ENCODE peak calls at places on chromosome 22, in nine cellular contexts. G is fibroblast of pulmonary artery, U is omental fat pad, D is transverse colon, W is body of pancreas, T is NB4, S is choroid plexus epithelial cell, Q is GM10248, N is H1. A is an unnamed sample.
A peak's percentile ranks its signal among the peaks of the same experiment; 100 is the strongest.

GRCh38 chr22:38729946-38730345 is 24.2 kb downstream of the GTPBP1 start:
- DNase-seq in G (no peak), U (no peak), D (no peak), W (no peak), T (no peak), S (no peak), Q (no peak), N (no peak), A (no peak)

GRCh38 chr22:32723632-32724031 is 77.9 kb upstream of the TIMP3 start:
- DNase-seq in G (peak; percentile 86), U (no peak), D (peak; percentile 59), W (peak; percentile 70), T (peak; percentile 96), S (peak; percentile 95), Q (peak; percentile 46), N (no peak), A (peak; percentile 35)

GRCh38 chr22:37121887-37122591 is 12.5 kb upstream of the TMPRSS6 start:
- DNase-seq in G (peak; percentile 38), U (no peak), D (peak; percentile 53), W (peak; percentile 44), T (no peak), S (peak; percentile 28), Q (peak; percentile 90), N (no peak), A (peak; percentile 86)

GRCh38 chr22:38243007-38243775 is 29.6 kb downstream of the TMEM184B start:
- DNase-seq in G (peak; percentile 57), U (no peak), D (peak; percentile 81), W (peak; percentile 63), T (no peak), S (peak; percentile 84), Q (no peak), N (no peak), A (no peak)

GRCh38 chr22:39214383-39215069 is 30.3 kb downstream of the PDGFB start:
- DNase-seq in G (no peak), U (no peak), D (no peak), W (peak; percentile 48), T (no peak), S (peak; percentile 39), Q (no peak), N (peak; percentile 50), A (peak; percentile 5)

GRCh38 chr22:40410272-40410671 is 39.9 kb downstream of the SGSM3 start:
- DNase-seq in G (no peak), U (no peak), D (no peak), W (no peak), T (no peak), S (no peak), Q (no peak), N (no peak), A (no peak)

GRCh38 chr22:31079095-31079642 is 1.9 kb upstream of the SMTN start:
- DNase-seq in G (no peak), U (no peak), D (peak; percentile 77), W (peak; percentile 86), T (no peak), S (no peak), Q (no peak), N (no peak), A (no peak)

GRCh38 chr22:45885941-45886395 is 91.0 kb downstream of the WNT7B start:
- DNase-seq in G (no peak), U (no peak), D (no peak), W (no peak), T (no peak), S (no peak), Q (no peak), N (no peak), A (no peak)

GRCh38 chr22:33007485-33007884 is 50.7 kb downstream of the SYN3 start:
- DNase-seq in G (no peak), U (no peak), D (no peak), W (no peak), T (no peak), S (no peak), Q (no peak), N (no peak), A (no peak)

GRCh38 chr22:44347098-44347497 is 34.3 kb upstream of the SHISAL1 start:
- DNase-seq in G (no peak), U (no peak), D (no peak), W (no peak), T (no peak), S (peak; percentile 51), Q (no peak), N (no peak), A (no peak)

GRCh38 chr22:44578516-44579230 is 80.6 kb upstream of the RTL6 start:
- DNase-seq in G (no peak), U (no peak), D (no peak), W (no peak), T (no peak), S (no peak), Q (no peak), N (no peak), A (no peak)

GRCh38 chr22:38704568-38705234 is 1.0 kb upstream of the GTPBP1 start:
- DNase-seq in G (peak; percentile 31), U (no peak), D (no peak), W (peak; percentile 17), T (no peak), S (no peak), Q (no peak), N (no peak), A (no peak)

GRCh38 chr22:45441158-45441557 is 27.7 kb downstream of the RIBC2 start:
- DNase-seq in G (peak; percentile 74), U (no peak), D (peak; percentile 51), W (peak; percentile 68), T (peak; percentile 63), S (peak; percentile 81), Q (peak; percentile 50), N (no peak), A (peak; percentile 66)

GRCh38 chr22:29765905-29766631 is 739 bp downstream of the ZMAT5 start:
- DNase-seq in G (no peak), U (no peak), D (peak; percentile 44), W (no peak), T (no peak), S (peak; percentile 12), Q (peak; percentile 52), N (no peak), A (peak; percentile 52)

GRCh38 chr22:29768052-29768680 is 997 bp downstream of the UQCR10 start:
- DNase-seq in G (no peak), U (no peak), D (no peak), W (no peak), T (peak; percentile 19), S (peak; percentile 29), Q (no peak), N (no peak), A (no peak)

GRCh38 chr22:29769723-29770321 is 2.7 kb downstream of the UQCR10 start:
- DNase-seq in G (no peak), U (no peak), D (no peak), W (no peak), T (no peak), S (no peak), Q (no peak), N (no peak), A (no peak)

GRCh38 chr22:29767289-29768051 is at the start of gene UQCR10:
- DNase-seq in G (peak; percentile 94), U (peak; percentile 87), D (peak; percentile 93), W (peak; percentile 95), T (peak; percentile 91), S (peak; percentile 94), Q (peak; percentile 95), N (peak; percentile 59), A (peak; percentile 93)

DNA sequence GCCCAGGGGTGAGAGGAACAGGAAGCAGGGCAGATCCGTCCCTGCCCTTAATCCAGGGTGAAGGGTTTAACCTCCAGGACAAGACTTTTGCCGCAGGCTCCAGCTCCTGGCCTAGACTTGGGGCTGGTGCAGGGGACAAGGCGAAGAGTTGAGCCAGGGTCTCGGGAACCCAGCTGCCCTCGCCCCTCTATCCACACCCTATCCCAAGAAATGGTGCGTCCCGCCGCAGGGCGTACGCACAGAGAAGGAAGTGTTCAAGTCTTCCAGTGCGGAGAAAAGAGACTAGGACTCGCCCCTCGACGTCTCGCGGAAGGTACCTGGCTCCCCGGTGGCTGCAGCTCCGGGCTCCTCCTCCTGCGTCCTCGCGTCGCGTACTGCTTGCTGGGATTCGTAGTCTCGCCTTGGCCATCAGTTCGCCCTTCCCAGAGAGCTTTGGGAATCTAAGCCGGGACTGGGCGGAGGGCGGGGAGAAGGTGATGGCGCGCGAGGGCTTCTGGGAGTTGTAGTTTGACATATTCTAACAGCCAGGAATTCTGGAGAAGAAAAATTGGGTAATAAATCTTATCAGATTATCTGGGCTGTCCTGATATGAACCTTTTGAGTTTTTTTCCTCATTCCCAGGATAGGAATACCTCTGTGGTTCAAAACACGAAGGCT is at the start of gene ZMAT5:
- DNase-seq in G (peak; percentile 97), U (peak; percentile 69), D (peak; percentile 96), W (peak; percentile 98), T (peak; percentile 98), S (peak; percentile 99), Q (peak; percentile 99), N (peak; percentile 92), A (peak; percentile 96)
- TF ChIP-seq CTCF in G (no peak), U (no peak), D (no peak), W (no peak), T (no peak), S (no peak), Q (no peak), N (no peak), A (no peak)

GRCh38 chr22:22030493-22031182 is 48.1 kb upstream of the TOP3B start:
- DNase-seq in G (peak; percentile 8), U (no peak), D (peak; percentile 37), W (no peak), T (peak; percentile 62), S (peak; percentile 65), Q (peak; percentile 83), N (no peak), A (peak; percentile 74)
- TF ChIP-seq CTCF in G (peak; percentile 30), U (no peak), D (no peak), W (no peak), T (peak; percentile 59), S (peak; percentile 75), Q (peak; percentile 74), N (peak; percentile 70), A (peak; percentile 97)

DNA sequence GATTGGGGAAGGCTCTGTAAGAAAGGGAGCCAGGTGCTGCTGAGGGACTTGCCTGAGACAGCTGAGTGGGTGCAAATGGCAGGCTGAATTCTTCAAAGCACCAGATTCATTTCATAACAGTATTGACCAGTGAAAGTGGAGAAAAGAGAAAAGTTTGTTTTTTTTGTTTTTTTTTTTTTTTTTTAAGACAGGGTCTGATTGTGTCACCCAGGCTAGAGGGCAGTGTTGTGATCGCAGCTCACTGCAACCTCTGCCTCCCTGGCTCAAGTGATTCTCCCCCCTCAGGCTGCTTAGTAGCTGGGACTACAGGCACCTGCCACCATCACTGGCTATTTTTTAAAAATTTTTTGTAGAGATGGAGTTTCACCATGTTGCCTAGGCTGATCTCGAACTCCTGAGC is 494.0 kb downstream of the MIAT start:
- DNase-seq in G (no peak), U (no peak), D (no peak), W (no peak), T (no peak), S (no peak), Q (no peak), N (no peak), A (no peak)
- TF ChIP-seq CTCF in G (no peak), U (no peak), D (no peak), W (no peak), T (no peak), S (peak; percentile 1), Q (no peak), N (peak; percentile 39), A (no peak)

DNA sequence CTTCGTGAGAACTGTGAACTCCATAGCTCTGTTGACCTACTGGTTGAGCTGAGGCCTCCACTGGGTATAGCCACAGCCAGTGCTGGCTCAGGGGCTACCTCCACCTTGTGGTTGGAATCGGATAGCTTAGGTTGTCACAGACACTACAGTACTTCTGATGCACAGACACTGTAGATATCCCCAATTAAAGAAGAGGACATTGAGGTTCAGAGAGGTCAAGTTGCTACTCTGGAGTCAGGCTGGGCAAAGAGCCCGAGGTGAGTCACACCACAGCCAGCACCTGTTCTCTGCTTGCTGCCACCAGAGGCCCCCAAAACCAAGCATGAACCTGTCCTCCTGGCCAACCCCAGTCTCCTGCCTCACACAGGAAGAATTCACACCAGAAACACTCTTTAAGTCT is 5.4 kb downstream of the UFD1 start:
- DNase-seq in G (no peak), U (no peak), D (no peak), W (no peak), T (no peak), S (peak; percentile 22), Q (no peak), N (no peak), A (no peak)
- TF ChIP-seq CTCF in G (peak; percentile 8), U (no peak), D (no peak), W (no peak), T (no peak), S (peak; percentile 46), Q (no peak), N (no peak), A (no peak)